ENCODE peak calls at places on chromosomes 12 and 14, in ten cellular contexts. L is left lung, M is body of pancreas, Y is fibroblast of lung, Z is SJCRH30, J is endodermal cell, N is mesenchymal stem cell, H is sigmoid colon, R is A549, W is thyroid gland. T is an unnamed sample.

GRCh38 chr12:28742791-28743190 is 406.3 kb upstream of the FAR2 start:
- DNase-seq in R (no peak), W (no peak), H (no peak), Y (no peak), N (peak; percentile 8), Z (no peak), M (no peak), J (no peak), L (no peak), T (no peak)

GRCh38 chr14:39102265-39102968 is 618 bp downstream of the SEC23A start:
- DNase-seq in J (no peak), H (no peak), W (no peak), Z (no peak), M (peak; percentile 55), L (no peak), R (peak; percentile 34), Y (peak; percentile 68), N (peak; percentile 69), T (no peak)

GRCh38 chr12:27180862-27181261 is 63.2 kb upstream of the STK38L start:
- DNase-seq in M (no peak), J (no peak), N (no peak), R (no peak), Y (no peak), W (no peak), Z (no peak), L (no peak), H (no peak), T (no peak)

GRCh38 chr14:52694761-52695480 is 437 bp downstream of the ERO1A start:
- DNase-seq in J (peak; percentile 72), H (no peak), W (peak; percentile 48), M (peak; percentile 59), N (peak; percentile 59), L (peak; percentile 40), Z (peak; percentile 34), R (no peak), Y (peak; percentile 44), T (peak; percentile 48)

GRCh38 chr12:88624911-88625310 is 44.6 kb upstream of the KITLG start:
- DNase-seq in Z (no peak), N (peak; percentile 22), H (no peak), J (no peak), Y (peak; percentile 80), W (no peak), R (no peak), M (no peak), L (no peak), T (no peak)

GRCh38 chr14:105374389-105374788 is 23.9 kb upstream of the TEX22 start:
- DNase-seq in Y (no peak), L (no peak), Z (no peak), N (no peak), R (no peak), M (no peak), H (no peak), W (peak; percentile 73), J (no peak), T (no peak)

GRCh38 chr14:27845241-27845850 is 921.2 kb upstream of the FOXG1 start:
- DNase-seq in Y (no peak), M (no peak), N (no peak), W (no peak), L (no peak), H (no peak), Z (no peak), R (no peak), J (peak; percentile 49), T (no peak)

GRCh38 chr14:24067133-24068082 is 4.0 kb upstream of the CPNE6 start:
- DNase-seq in W (no peak), R (no peak), L (no peak), Y (no peak), J (no peak), Z (no peak), M (no peak), N (no peak), H (peak; percentile 40), T (peak; percentile 34)

GRCh38 chr14:57725399-57726077 is 140.4 kb downstream of the SLC35F4 start:
- DNase-seq in H (no peak), L (no peak), R (no peak), J (no peak), M (no peak), Z (no peak), Y (no peak), N (no peak), W (no peak), T (no peak)

GRCh38 chr12:3184485-3184884 is 107.3 kb downstream of the TSPAN9 start:
- DNase-seq in L (no peak), W (no peak), Z (no peak), J (peak; percentile 56), R (no peak), Y (no peak), M (no peak), H (no peak), N (no peak), T (no peak)
- H3K27ac ChIP-seq in L (no peak overlapping the region), W (no peak overlapping the region), Z (no peak overlapping the region), J (no peak overlapping the region), R (no peak overlapping the region), Y (no peak overlapping the region), M (no peak overlapping the region), H (no peak overlapping the region), N (no peak overlapping the region), T (no peak overlapping the region)

GRCh38 chr12:66189476-66189823 is 436 bp downstream of the IRAK3 start:
- DNase-seq in W (no peak), N (no peak), R (no peak), Y (no peak), M (no peak), Z (no peak), J (no peak), H (no peak), L (no peak), T (no peak)
- H3K27ac ChIP-seq in W (peak overlapping the region; percentile 79), N (no peak overlapping the region), R (peak overlapping the region; percentile 76), Y (no peak overlapping the region), M (peak overlapping the region; percentile 69), Z (peak overlapping the region; percentile 91), J (no peak overlapping the region), H (peak overlapping the region; percentile 72), L (peak overlapping the region; percentile 92), T (no peak overlapping the region)

GRCh38 chr14:94746131-94746530 is 23.8 kb downstream of the GSC start:
- DNase-seq in R (no peak), Z (no peak), H (no peak), Y (no peak), M (no peak), N (no peak), L (no peak), J (no peak), W (no peak), T (no peak)
- H3K27ac ChIP-seq in R (no peak overlapping the region), Z (no peak overlapping the region), H (no peak overlapping the region), Y (no peak overlapping the region), M (no peak overlapping the region), N (no peak overlapping the region), L (no peak overlapping the region), J (no peak overlapping the region), W (no peak overlapping the region), T (no peak overlapping the region)

GRCh38 chr12:55935742-55936151 is 4.8 kb downstream of the DGKA start:
- DNase-seq in J (peak; percentile 68), N (no peak), M (no peak), Y (no peak), W (no peak), Z (no peak), L (no peak), R (no peak), H (peak; percentile 78), T (no peak)
- H3K27ac ChIP-seq in J (no peak overlapping the region), N (no peak overlapping the region), M (no peak overlapping the region), Y (no peak overlapping the region), W (no peak overlapping the region), Z (no peak overlapping the region), L (peak overlapping the region; percentile 26), R (no peak overlapping the region), H (peak overlapping the region; percentile 61), T (no peak overlapping the region)

DNA sequence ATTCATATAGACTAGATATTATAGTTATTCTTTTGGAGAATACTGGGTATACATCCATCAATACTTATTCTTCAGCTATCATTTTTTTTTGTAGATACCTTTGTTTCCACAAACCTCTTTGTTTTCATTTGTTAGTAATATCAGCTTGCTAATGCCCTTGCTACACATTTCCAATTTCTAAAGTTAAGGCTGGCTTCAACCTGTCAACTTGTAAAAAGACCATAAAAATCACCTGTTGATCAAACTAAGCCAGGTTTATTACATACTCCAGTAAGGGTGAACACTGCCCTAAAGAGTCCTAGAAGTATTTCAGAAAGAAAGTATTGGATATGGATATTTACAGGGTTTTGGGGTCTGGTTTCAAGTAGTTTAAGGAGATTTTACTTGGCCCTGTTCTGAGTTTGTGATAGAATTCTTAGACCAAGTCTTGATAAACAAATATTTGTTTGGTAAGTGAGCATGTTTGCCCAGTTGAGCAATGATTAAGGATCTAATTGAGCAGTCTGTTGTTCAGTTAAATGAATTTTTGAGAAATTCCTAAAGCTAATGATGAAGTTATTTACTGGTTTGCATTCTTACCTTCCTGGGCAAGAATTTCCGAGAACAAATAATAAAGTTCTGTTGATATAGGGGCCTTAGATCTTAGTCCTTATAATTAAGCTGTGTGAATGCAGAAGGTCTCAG is 52.8 kb upstream of the LRTM2 start:
- DNase-seq in L (no peak), H (no peak), W (no peak), Z (no peak), M (no peak), N (no peak), Y (no peak), R (no peak), J (no peak), T (no peak)
- H3K27ac ChIP-seq in L (no peak overlapping the region), H (no peak overlapping the region), W (no peak overlapping the region), Z (no peak overlapping the region), M (no peak overlapping the region), N (no peak overlapping the region), Y (no peak overlapping the region), R (no peak overlapping the region), J (no peak overlapping the region), T (peak overlapping the region; percentile 17)

GRCh38 chr14:33588771-33589170 is 362.1 kb downstream of the EGLN3 start:
- DNase-seq in N (no peak), M (no peak), W (no peak), J (no peak), Y (no peak), Z (no peak), R (no peak), H (no peak), L (no peak), T (no peak)
- H3K27ac ChIP-seq in N (no peak overlapping the region), M (no peak overlapping the region), W (no peak overlapping the region), J (no peak overlapping the region), Y (no peak overlapping the region), Z (no peak overlapping the region), R (no peak overlapping the region), H (no peak overlapping the region), L (no peak overlapping the region), T (no peak overlapping the region)

DNA sequence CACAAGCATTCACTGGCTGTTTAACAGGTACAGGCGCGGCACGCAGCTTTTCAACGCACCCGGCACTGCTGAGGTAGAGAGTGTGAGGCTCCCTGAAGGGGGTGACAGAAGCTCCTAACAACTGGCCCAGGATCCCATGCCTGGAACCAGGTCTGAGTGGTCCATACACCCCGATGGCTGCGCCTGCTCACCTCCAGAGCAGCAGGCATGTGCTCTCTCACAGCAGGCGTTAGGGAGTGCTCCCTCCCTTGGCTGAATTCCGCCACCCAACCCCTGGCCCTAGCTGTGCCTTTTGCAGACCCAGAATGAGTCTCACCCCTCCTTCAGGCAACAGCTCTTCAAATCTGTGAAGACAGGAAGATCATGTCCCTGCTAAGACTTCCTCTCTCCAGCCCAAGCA is 86.1 kb downstream of the SETD3 start:
- DNase-seq in N (no peak), L (no peak), Y (no peak), M (no peak), J (peak; percentile 63), H (peak; percentile 17), Z (no peak), W (no peak), R (no peak), T (no peak)
- H3K27ac ChIP-seq in N (no peak overlapping the region), L (no peak overlapping the region), Y (no peak overlapping the region), M (no peak overlapping the region), J (peak overlapping the region; percentile 27), H (no peak overlapping the region), Z (no peak overlapping the region), W (no peak overlapping the region), R (no peak overlapping the region), T (no peak overlapping the region)

T was measured in substantia nigra.